ENCODE peak calls at places on chromosomes 7 and 10, in five cellular contexts. One of them, this sample, is unnamed.

GRCh38 chr7:90681336-90682019 is 85.4 kb downstream of the CDK14 start:
- DNase-seq in IMR-90: peak; percentile 56
- DNase-seq in cardiac muscle cell: no peak
- DNase-seq in right lobe of liver: no peak
- DNase-seq in upper lobe of right lung: no peak
- DNase-seq in this sample: no peak

GRCh38 chr7:22630069-22630468 is 96.9 kb upstream of the IL6 start:
- DNase-seq in cardiac muscle cell: no peak
- DNase-seq in right lobe of liver: no peak
- DNase-seq in IMR-90: no peak
- DNase-seq in upper lobe of right lung: no peak
- DNase-seq in this sample: no peak

GRCh38 chr10:46020871-46021553 is 9.4 kb downstream of the NCOA4 start:
- DNase-seq in upper lobe of right lung: no peak
- DNase-seq in cardiac muscle cell: no peak
- DNase-seq in right lobe of liver: no peak
- DNase-seq in IMR-90: peak; percentile 89
- DNase-seq in this sample: no peak

GRCh38 chr10:128435811-128436210 is 309.6 kb upstream of the MKI67 start:
- DNase-seq in upper lobe of right lung: no peak
- DNase-seq in cardiac muscle cell: no peak
- DNase-seq in right lobe of liver: no peak
- DNase-seq in IMR-90: no peak
- DNase-seq in this sample: no peak

GRCh38 chr10:106931853-106932249 is 232.7 kb downstream of the SORCS1 start:
- DNase-seq in upper lobe of right lung: no peak
- DNase-seq in right lobe of liver: no peak
- DNase-seq in IMR-90: no peak
- DNase-seq in cardiac muscle cell: no peak
- DNase-seq in this sample: no peak

GRCh38 chr10:91797077-91797690 is 1.0 kb upstream of the TNKS2 start:
- DNase-seq in IMR-90: no peak
- DNase-seq in cardiac muscle cell: no peak
- DNase-seq in right lobe of liver: no peak
- DNase-seq in upper lobe of right lung: no peak
- DNase-seq in this sample: no peak

GRCh38 chr7:127504715-127505114 is 80.7 kb downstream of the GCC1 start:
- DNase-seq in upper lobe of right lung: no peak
- DNase-seq in cardiac muscle cell: peak; percentile 23
- DNase-seq in right lobe of liver: no peak
- DNase-seq in IMR-90: peak; percentile 4
- DNase-seq in this sample: no peak

GRCh38 chr10:19676063-19676462 is 140.2 kb upstream of the PLXDC2 start:
- DNase-seq in cardiac muscle cell: no peak
- DNase-seq in upper lobe of right lung: no peak
- DNase-seq in IMR-90: no peak
- DNase-seq in right lobe of liver: no peak
- DNase-seq in this sample: no peak

GRCh38 chr10:70176441-70176840 is 6.1 kb upstream of the SAR1A start:
- DNase-seq in IMR-90: peak; percentile 26
- DNase-seq in right lobe of liver: no peak
- DNase-seq in upper lobe of right lung: no peak
- DNase-seq in cardiac muscle cell: no peak
- DNase-seq in this sample: no peak

GRCh38 chr10:14822879-14823755 is 14.7 kb downstream of the CDNF start:
- DNase-seq in upper lobe of right lung: no peak
- DNase-seq in IMR-90: peak; percentile 59
- DNase-seq in cardiac muscle cell: peak; percentile 44
- DNase-seq in right lobe of liver: no peak
- DNase-seq in this sample: no peak

GRCh38 chr7:106127984-106128780 is 16.1 kb upstream of the SYPL1 start:
- DNase-seq in upper lobe of right lung: no peak
- DNase-seq in cardiac muscle cell: no peak
- DNase-seq in IMR-90: peak; percentile 43
- DNase-seq in right lobe of liver: no peak
- DNase-seq in this sample: no peak

GRCh38 chr7:26555971-26556830 is 264.5 kb downstream of the SNX10 start:
- DNase-seq in right lobe of liver: no peak
- DNase-seq in IMR-90: no peak
- DNase-seq in upper lobe of right lung: no peak
- DNase-seq in cardiac muscle cell: peak; percentile 23
- DNase-seq in this sample: no peak

GRCh38 chr7:98215561-98216495 is 4.6 kb downstream of the BHLHA15 start:
- DNase-seq in right lobe of liver: peak; percentile 27
- DNase-seq in cardiac muscle cell: no peak
- DNase-seq in upper lobe of right lung: peak; percentile 54
- DNase-seq in IMR-90: no peak
- DNase-seq in this sample: no peak

GRCh38 chr7:119033641-119034040 is 809.1 kb downstream of the ANKRD7 start:
- DNase-seq in upper lobe of right lung: no peak
- DNase-seq in cardiac muscle cell: no peak
- DNase-seq in IMR-90: no peak
- DNase-seq in right lobe of liver: no peak
- DNase-seq in this sample: no peak

GRCh38 chr10:35822316-35822715 is 180.2 kb upstream of the FZD8 start:
- DNase-seq in cardiac muscle cell: peak; percentile 62
- DNase-seq in IMR-90: peak; percentile 54
- DNase-seq in upper lobe of right lung: peak; percentile 85
- DNase-seq in right lobe of liver: no peak
- DNase-seq in this sample: peak; percentile 89

GRCh38 chr7:140059288-140060242 is 3.2 kb downstream of the PARP12 start:
- DNase-seq in cardiac muscle cell: no peak
- DNase-seq in right lobe of liver: peak; percentile 82
- DNase-seq in IMR-90: peak; percentile 95
- DNase-seq in upper lobe of right lung: no peak
- DNase-seq in this sample: peak; percentile 78

GRCh38 chr10:114515515-114515914 is 111.2 kb upstream of the AFAP1L2 start:
- DNase-seq in upper lobe of right lung: no peak
- DNase-seq in IMR-90: no peak
- DNase-seq in cardiac muscle cell: peak; percentile 46
- DNase-seq in right lobe of liver: no peak
- DNase-seq in this sample: no peak

GRCh38 chr10:114508376-114508775 is 104.1 kb upstream of the AFAP1L2 start:
- DNase-seq in IMR-90: no peak
- DNase-seq in upper lobe of right lung: no peak
- DNase-seq in cardiac muscle cell: no peak
- DNase-seq in right lobe of liver: no peak
- DNase-seq in this sample: no peak

GRCh38 chr10:114517681-114518250 is 113.5 kb upstream of the AFAP1L2 start:
- DNase-seq in upper lobe of right lung: no peak
- DNase-seq in IMR-90: no peak
- DNase-seq in cardiac muscle cell: no peak
- DNase-seq in right lobe of liver: no peak
- DNase-seq in this sample: no peak

GRCh38 chr10:114511875-114512274 is 107.6 kb upstream of the AFAP1L2 start:
- DNase-seq in cardiac muscle cell: no peak
- DNase-seq in right lobe of liver: no peak
- DNase-seq in IMR-90: no peak
- DNase-seq in upper lobe of right lung: no peak
- DNase-seq in this sample: no peak

GRCh38 chr10:114513397-114513796 is 109.1 kb upstream of the AFAP1L2 start:
- DNase-seq in IMR-90: no peak
- DNase-seq in right lobe of liver: no peak
- DNase-seq in upper lobe of right lung: no peak
- DNase-seq in cardiac muscle cell: no peak
- DNase-seq in this sample: no peak
- H3K4me1 ChIP-seq in IMR-90: no peaks in the 10 kb centered on the region
- H3K4me1 ChIP-seq in right lobe of liver: no peaks in the 10 kb centered on the region
- H3K4me1 ChIP-seq in upper lobe of right lung: peaks cover 1% of the 10 kb centered on the region
- H3K4me1 ChIP-seq in cardiac muscle cell: peaks cover 27% of the 10 kb centered on the region
- H3K4me1 ChIP-seq in this sample: peaks cover 66% of the 10 kb centered on the region

GRCh38 chr10:72329290-72330058 is 25.2 kb downstream of the DNAJB12 start:
- DNase-seq in right lobe of liver: no peak
- DNase-seq in upper lobe of right lung: peak; percentile 80
- DNase-seq in cardiac muscle cell: no peak
- DNase-seq in IMR-90: no peak
- DNase-seq in this sample: peak; percentile 51

GRCh38 chr10:72331575-72332422 is 22.9 kb downstream of the DNAJB12 start:
- DNase-seq in right lobe of liver: peak; percentile 94
- DNase-seq in upper lobe of right lung: peak; percentile 97
- DNase-seq in cardiac muscle cell: peak; percentile 89
- DNase-seq in IMR-90: peak; percentile 31
- DNase-seq in this sample: peak; percentile 87

GRCh38 chr10:72328829-72329204 is 25.9 kb downstream of the DNAJB12 start:
- DNase-seq in right lobe of liver: no peak
- DNase-seq in upper lobe of right lung: no peak
- DNase-seq in cardiac muscle cell: no peak
- DNase-seq in IMR-90: no peak
- DNase-seq in this sample: no peak

GRCh38 chr10:72330059-72330426 is 24.7 kb downstream of the DNAJB12 start:
- DNase-seq in right lobe of liver: no peak
- DNase-seq in cardiac muscle cell: no peak
- DNase-seq in IMR-90: no peak
- DNase-seq in upper lobe of right lung: no peak
- DNase-seq in this sample: no peak

DNA sequence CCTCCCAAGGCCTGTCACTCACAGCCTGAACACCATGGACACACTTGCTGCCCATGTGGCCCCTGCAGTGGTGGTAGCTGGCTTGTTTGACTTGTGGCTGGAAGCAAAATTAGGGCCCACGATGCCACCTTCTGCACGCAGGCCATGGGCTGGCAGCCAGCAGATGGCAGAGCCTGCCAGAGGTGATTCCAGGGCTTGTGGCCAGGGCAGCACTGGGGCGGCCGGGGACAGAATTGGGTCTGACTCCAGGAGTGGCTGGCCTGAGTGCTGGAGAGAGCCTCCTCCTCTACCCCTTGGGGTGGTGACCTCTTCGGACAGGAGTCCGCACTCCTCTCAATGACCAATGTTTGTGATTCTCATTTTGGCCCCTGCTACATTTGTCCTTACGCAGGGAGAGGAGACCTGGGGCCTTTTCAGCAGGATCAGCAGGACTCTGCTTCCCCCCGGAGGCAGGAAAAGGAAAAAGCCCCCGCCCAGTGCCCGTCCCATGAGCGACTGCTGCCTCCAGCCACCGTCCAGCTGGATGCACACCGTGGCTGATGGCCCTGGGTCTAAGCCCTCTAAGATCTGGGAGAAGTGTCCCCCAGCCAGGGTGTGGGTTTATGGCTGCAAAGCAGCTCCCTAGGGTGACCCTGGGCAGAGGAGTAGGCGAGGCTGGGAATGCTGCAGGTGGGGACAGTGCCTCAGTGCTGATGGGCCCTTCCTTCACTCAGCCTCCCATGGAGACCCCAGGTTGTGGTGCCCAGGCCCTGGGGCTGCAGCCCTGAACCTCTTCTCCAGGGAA is 26.5 kb downstream of the DNAJB12 start:
- DNase-seq in cardiac muscle cell: peak; percentile 81
- DNase-seq in right lobe of liver: peak; percentile 87
- DNase-seq in upper lobe of right lung: peak; percentile 83
- DNase-seq in IMR-90: peak; percentile 57
- DNase-seq in this sample: peak; percentile 86
- H3K4me1 ChIP-seq in cardiac muscle cell: peaks cover 57% of the 10 kb centered on the region
- H3K4me1 ChIP-seq in right lobe of liver: peaks cover 3% of the 10 kb centered on the region
- H3K4me1 ChIP-seq in upper lobe of right lung: peaks cover 73% of the 10 kb centered on the region
- H3K4me1 ChIP-seq in IMR-90: peaks cover 21% of the 10 kb centered on the region
- H3K4me1 ChIP-seq in this sample: peaks cover 73% of the 10 kb centered on the region

DNA sequence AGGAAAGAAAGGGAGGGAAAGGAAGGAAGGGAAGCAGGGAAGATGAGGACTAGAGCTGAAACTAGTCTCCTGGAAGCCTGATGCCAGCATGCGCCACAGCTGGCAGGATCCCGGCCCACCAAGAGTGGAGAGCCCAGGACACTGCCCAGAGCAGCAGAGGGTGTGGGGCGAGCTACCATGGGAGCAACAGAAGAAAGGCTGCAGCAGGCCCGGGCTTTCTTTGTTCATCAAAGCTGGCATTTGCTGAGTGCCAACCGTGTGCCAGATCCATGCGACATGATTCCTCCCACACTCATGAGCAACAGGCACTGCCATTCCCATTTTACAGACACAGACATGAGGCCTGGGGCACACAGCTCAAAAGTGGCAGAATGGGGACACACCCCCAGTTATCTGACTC is 68.9 kb downstream of the FAM53B start:
- DNase-seq in upper lobe of right lung: no peak
- DNase-seq in cardiac muscle cell: no peak
- DNase-seq in right lobe of liver: peak; percentile 15
- DNase-seq in IMR-90: no peak
- DNase-seq in this sample: no peak
- H3K4me1 ChIP-seq in upper lobe of right lung: peaks cover 86% of the 10 kb centered on the region
- H3K4me1 ChIP-seq in cardiac muscle cell: peaks cover 50% of the 10 kb centered on the region
- H3K4me1 ChIP-seq in right lobe of liver: no peaks in the 10 kb centered on the region
- H3K4me1 ChIP-seq in IMR-90: peaks cover 13% of the 10 kb centered on the region
- H3K4me1 ChIP-seq in this sample: peaks cover 97% of the 10 kb centered on the region

GRCh38 chr10:71754562-71754961 is 18.8 kb downstream of the VSIR start:
- DNase-seq in IMR-90: no peak
- DNase-seq in upper lobe of right lung: no peak
- DNase-seq in cardiac muscle cell: no peak
- DNase-seq in right lobe of liver: no peak
- DNase-seq in this sample: no peak

GRCh38 chr10:71752391-71753090 is 20.8 kb downstream of the VSIR start:
- DNase-seq in right lobe of liver: no peak
- DNase-seq in cardiac muscle cell: no peak
- DNase-seq in IMR-90: peak; percentile 24
- DNase-seq in upper lobe of right lung: peak; percentile 60
- DNase-seq in this sample: no peak

GRCh38 chr10:71753960-71754505 is 19.3 kb downstream of the VSIR start:
- DNase-seq in cardiac muscle cell: no peak
- DNase-seq in IMR-90: no peak
- DNase-seq in upper lobe of right lung: peak; percentile 57
- DNase-seq in right lobe of liver: no peak
- DNase-seq in this sample: no peak

GRCh38 chr10:71751515-71752224 is 21.6 kb downstream of the VSIR start:
- DNase-seq in cardiac muscle cell: no peak
- DNase-seq in IMR-90: no peak
- DNase-seq in right lobe of liver: no peak
- DNase-seq in upper lobe of right lung: no peak
- DNase-seq in this sample: no peak

DNA sequence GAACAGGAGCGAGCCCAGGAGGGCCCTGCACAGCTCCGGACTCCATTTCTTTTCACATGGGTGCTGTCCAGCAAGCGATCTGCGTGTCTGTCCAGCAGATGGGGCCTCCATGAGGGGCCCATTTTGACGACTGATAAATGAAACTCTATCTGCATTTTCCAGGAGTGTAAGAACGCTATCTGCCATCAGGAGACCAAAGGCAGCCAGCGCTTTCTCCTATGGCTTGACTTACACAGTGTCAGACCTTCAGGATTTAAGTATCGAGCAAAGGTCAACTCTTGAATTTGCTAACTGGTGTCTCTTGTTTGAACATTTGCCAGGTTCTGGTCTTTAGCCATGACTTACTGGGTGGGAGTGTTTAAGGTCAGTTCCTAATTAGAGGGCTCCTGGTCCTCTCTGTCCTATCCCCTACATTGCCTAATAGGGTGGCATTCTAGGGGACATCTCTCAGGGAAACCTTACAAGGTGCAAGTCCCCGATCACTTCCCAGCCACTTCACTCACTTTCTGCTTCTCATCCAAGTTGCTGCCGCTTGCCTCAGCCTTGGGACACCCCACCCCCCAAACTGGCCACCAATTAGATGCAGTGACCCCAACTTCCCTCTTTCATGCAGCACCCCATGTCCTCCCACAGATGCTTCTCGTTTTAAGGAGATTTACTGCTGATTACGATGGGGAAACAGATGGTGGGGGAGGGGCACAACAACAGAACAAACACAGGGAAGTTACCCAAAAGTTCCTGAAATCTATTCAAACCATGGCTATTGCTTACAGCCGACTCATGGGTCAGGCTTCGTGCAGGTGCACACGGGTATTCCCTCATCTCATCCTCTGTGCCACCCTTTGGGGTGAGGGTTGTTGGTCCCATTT is 20.0 kb downstream of the VSIR start:
- DNase-seq in IMR-90: no peak
- DNase-seq in right lobe of liver: no peak
- DNase-seq in upper lobe of right lung: peak; percentile 77
- DNase-seq in cardiac muscle cell: peak; percentile 37
- DNase-seq in this sample: peak; percentile 79
- H3K4me1 ChIP-seq in IMR-90: peaks cover 9% of the 10 kb centered on the region
- H3K4me1 ChIP-seq in right lobe of liver: no peaks in the 10 kb centered on the region
- H3K4me1 ChIP-seq in upper lobe of right lung: peaks cover 90% of the 10 kb centered on the region
- H3K4me1 ChIP-seq in cardiac muscle cell: peaks cover 8% of the 10 kb centered on the region
- H3K4me1 ChIP-seq in this sample: peaks cover 86% of the 10 kb centered on the region

This sample was measured in heart left ventricle.